ENCODE peak calls at places on chromosomes 7 and 10, in ten cellular contexts. Z, V, W, C, Y, I, M, D, R and X are unnamed samples.

GRCh38 chr7:46071601-46072000 is 150.5 kb upstream of the IGFBP3 start:
- DNase-seq in Z (no peak), V (no peak), W (no peak), C (no peak), Y (no peak), I (no peak), M (no peak), D (no peak), R (no peak), X (peak)

GRCh38 chr10:11758527-11759236 is 16.5 kb downstream of the ECHDC3 start:
- DNase-seq in Z (no peak), V (no peak), W (no peak), C (no peak), Y (no peak), I (no peak), M (no peak), D (no peak), R (no peak), X (no peak)

GRCh38 chr10:615583-616152 is 73.8 kb downstream of the DIP2C start:
- DNase-seq in Z (no peak), V (peak), W (no peak), C (no peak), Y (no peak), I (peak), M (no peak), D (no peak), R (no peak), X (peak)

GRCh38 chr7:149321978-149322541 is 60.1 kb downstream of the ZNF783 start:
- DNase-seq in Z (no peak), V (peak), W (no peak), C (no peak), Y (no peak), I (no peak), M (no peak), D (no peak), R (no peak), X (no peak)

GRCh38 chr10:88374392-88375145 is 208.5 kb downstream of the RNLS start:
- DNase-seq in Z (no peak), V (no peak), W (no peak), C (no peak), Y (no peak), I (no peak), M (no peak), D (no peak), R (no peak), X (no peak)

GRCh38 chr10:102726274-102726673 is 11.8 kb downstream of the SFXN2 start:
- DNase-seq in Z (no peak), V (peak), W (no peak), C (no peak), Y (no peak), I (no peak), M (no peak), D (no peak), R (no peak), X (peak)

GRCh38 chr7:159022238-159022993 is 122.3 kb downstream of the VIPR2 start:
- DNase-seq in Z (peak), V (no peak), W (no peak), C (no peak), Y (no peak), I (no peak), M (no peak), D (no peak), R (no peak), X (no peak)

GRCh38 chr10:118045842-118046490 is 775 bp downstream of the RAB11FIP2 start:
- DNase-seq in Z (peak), V (peak), W (no peak), C (peak), Y (peak), I (no peak), M (peak), D (peak), R (peak), X (peak)

GRCh38 chr7:24115661-24116060 is 168.3 kb upstream of the NPY start:
- DNase-seq in Z (no peak), V (no peak), W (no peak), C (no peak), Y (no peak), I (no peak), M (no peak), D (no peak), R (no peak), X (no peak)

GRCh38 chr7:2003931-2004812 is 228.6 kb downstream of the MAD1L1 start:
- DNase-seq in Z (peak), V (no peak), W (no peak), C (no peak), Y (no peak), I (no peak), M (no peak), D (no peak), R (peak), X (no peak)

GRCh38 chr10:79981673-79982485 is 33.0 kb upstream of the SFTPD start:
- DNase-seq in Z (peak), V (peak), W (no peak), C (no peak), Y (peak), I (no peak), M (peak), D (no peak), R (no peak), X (peak)

GRCh38 chr7:117686311-117686935 is 186.8 kb downstream of the CTTNBP2 start:
- DNase-seq in Z (no peak), V (no peak), W (no peak), C (no peak), Y (no peak), I (no peak), M (no peak), D (no peak), R (no peak), X (no peak)

GRCh38 chr7:102260856-102261255 is 25.8 kb upstream of the SH2B2 start:
- DNase-seq in Z (peak), V (peak), W (no peak), C (no peak), Y (no peak), I (peak), M (peak), D (no peak), R (no peak), X (peak)

GRCh38 chr7:100801833-100802568 is 25.3 kb downstream of the EPHB4 start:
- DNase-seq in Z (peak), V (peak), W (peak), C (no peak), Y (peak), I (peak), M (peak), D (no peak), R (no peak), X (peak)

GRCh38 chr10:100370561-100370975 is 23.5 kb downstream of the SCD start:
- DNase-seq in Z (no peak), V (no peak), W (no peak), C (peak), Y (no peak), I (no peak), M (no peak), D (no peak), R (peak), X (peak)

GRCh38 chr7:144854839-144855424 is 19.1 kb upstream of the TPK1 start:
- DNase-seq in Z (no peak), V (peak), W (no peak), C (no peak), Y (peak), I (no peak), M (no peak), D (no peak), R (no peak), X (peak)

GRCh38 chr7:158395780-158396214 is 191.8 kb downstream of the PTPRN2 start:
- DNase-seq in Z (no peak), V (no peak), W (no peak), C (no peak), Y (no peak), I (no peak), M (no peak), D (no peak), R (no peak), X (no peak)

GRCh38 chr10:16186564-16186963 is 250.2 kb upstream of the PTER start:
- DNase-seq in Z (no peak), V (no peak), W (no peak), C (no peak), Y (no peak), I (no peak), M (no peak), D (no peak), R (no peak), X (no peak)

GRCh38 chr10:78570633-78571032 is 498.1 kb upstream of the ZMIZ1 start:
- DNase-seq in Z (no peak), V (no peak), W (no peak), C (no peak), Y (no peak), I (no peak), M (no peak), D (no peak), R (no peak), X (no peak)

GRCh38 chr10:52952391-52953079 is 180.0 kb upstream of the MBL2 start:
- DNase-seq in Z (no peak), V (peak), W (no peak), C (no peak), Y (no peak), I (no peak), M (no peak), D (no peak), R (no peak), X (no peak)

GRCh38 chr10:52949899-52950298 is 177.3 kb upstream of the MBL2 start:
- DNase-seq in Z (no peak), V (no peak), W (no peak), C (no peak), Y (no peak), I (no peak), M (no peak), D (no peak), R (no peak), X (no peak)

GRCh38 chr10:52950578-52950977 is 178.0 kb upstream of the MBL2 start:
- DNase-seq in Z (no peak), V (no peak), W (no peak), C (no peak), Y (no peak), I (no peak), M (no peak), D (no peak), R (no peak), X (no peak)

GRCh38 chr10:52954407-52954806 is 181.8 kb upstream of the MBL2 start:
- DNase-seq in Z (no peak), V (no peak), W (no peak), C (no peak), Y (no peak), I (no peak), M (no peak), D (no peak), R (no peak), X (no peak)

DNA sequence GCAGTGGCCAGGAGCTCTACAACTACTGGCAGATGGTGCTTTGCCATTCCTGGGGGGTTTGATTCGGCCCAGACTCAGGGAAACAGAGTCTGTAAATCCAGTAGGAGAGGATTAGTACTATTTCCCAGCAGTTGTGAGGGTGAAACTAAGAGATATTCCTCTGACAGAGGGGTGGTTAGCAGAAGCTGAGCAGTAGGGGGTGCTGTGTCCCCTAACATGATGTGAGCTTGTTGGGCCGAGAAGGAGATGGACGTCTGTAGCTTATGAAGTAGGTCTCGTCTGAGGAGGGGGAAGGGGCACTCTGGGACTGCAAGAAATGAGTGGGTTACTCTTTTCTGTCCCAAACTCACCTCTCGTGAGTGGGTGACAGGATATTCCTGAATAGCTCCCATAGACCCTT is 179.2 kb upstream of the MBL2 start:
- DNase-seq in Z (peak), V (peak), W (no peak), C (peak), Y (peak), I (peak), M (peak), D (no peak), R (no peak), X (peak)
- TF ChIP-seq CTCF in Z (no peak), V (peak), W (peak), C (peak), Y (peak), I (peak), M (no peak), D (no peak), R (no peak), X (peak)

DNA sequence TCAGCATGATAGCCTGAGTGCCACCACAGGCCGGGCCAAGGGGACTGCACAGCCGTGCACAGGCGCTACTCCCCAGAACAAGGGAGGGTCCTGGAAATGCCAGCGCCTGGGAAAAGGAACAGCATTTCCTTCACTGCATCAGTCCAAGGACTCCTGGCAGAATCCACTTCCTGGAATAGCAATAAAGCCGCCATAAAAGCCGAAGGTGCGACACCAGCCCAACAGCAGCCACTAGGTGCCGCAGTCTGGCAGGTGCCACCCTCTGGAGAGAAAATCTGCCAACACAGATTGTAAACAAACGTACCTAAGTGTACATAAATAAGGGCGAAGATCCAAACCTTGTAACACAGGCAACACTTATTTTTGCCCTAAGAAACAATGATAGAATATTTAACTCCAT is 22.3 kb downstream of the VOPP1 start:
- DNase-seq in Z (no peak), V (no peak), W (no peak), C (no peak), Y (no peak), I (no peak), M (no peak), D (no peak), R (no peak), X (no peak)
- TF ChIP-seq CTCF in Z (no peak), V (no peak), W (no peak), C (no peak), Y (no peak), I (no peak), M (no peak), D (no peak), R (no peak), X (peak)

GRCh38 chr7:148084138-148084537 is 506.4 kb upstream of the C7orf33 start:
- DNase-seq in Z (peak), V (peak), W (no peak), C (peak), Y (peak), I (no peak), M (peak), D (no peak), R (no peak), X (peak)
- TF ChIP-seq CTCF in Z (peak), V (peak), W (peak), C (peak), Y (peak), I (peak), M (peak), D (peak), R (no peak), X (peak)

GRCh38 chr7:147079083-147079482 is 962.5 kb downstream of the CNTNAP2 start:
- DNase-seq in Z (no peak), V (no peak), W (no peak), C (no peak), Y (no peak), I (no peak), M (no peak), D (no peak), R (no peak), X (no peak)
- TF ChIP-seq CTCF in Z (no peak), V (no peak), W (no peak), C (no peak), Y (no peak), I (no peak), M (no peak), D (no peak), R (no peak), X (no peak)

DNA sequence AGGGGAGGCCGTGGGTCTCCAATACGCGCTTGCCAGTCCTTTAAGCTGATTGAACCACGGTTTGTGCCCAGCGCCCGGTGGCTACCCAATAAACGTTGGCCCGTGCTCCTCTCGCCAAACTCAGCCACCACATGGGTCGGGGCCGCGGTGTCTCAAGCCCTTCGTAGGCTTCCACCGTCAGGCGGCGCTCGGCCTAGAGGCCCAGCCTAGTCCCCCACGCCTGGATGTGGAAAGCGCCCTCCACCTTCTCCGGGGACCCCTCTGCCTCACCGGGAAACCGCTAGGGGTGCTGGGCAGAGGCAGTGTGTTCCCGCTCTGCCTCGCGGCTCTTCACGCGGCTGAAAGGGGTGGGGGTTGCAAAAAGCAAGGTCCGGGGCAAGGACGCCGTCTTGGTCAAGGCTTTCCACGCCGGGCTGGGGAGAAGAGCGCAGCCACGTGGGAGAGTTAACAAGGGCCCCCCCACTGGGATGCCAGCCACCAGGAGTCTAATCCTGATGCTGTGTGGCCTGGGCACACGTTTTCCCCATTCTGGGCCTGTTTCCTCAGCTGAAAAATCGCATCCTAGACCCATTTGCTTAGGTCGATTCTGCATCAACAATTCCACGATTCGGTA is 29.8 kb downstream of the LEP start:
- DNase-seq in Z (peak), V (no peak), W (no peak), C (no peak), Y (no peak), I (no peak), M (peak), D (no peak), R (no peak), X (no peak)
- TF ChIP-seq CTCF in Z (no peak), V (peak), W (peak), C (no peak), Y (no peak), I (peak), M (no peak), D (no peak), R (no peak), X (peak)

GRCh38 chr7:38881015-38881414 is 28.0 kb downstream of the VPS41 start:
- DNase-seq in Z (no peak), V (no peak), W (no peak), C (no peak), Y (no peak), I (no peak), M (no peak), D (no peak), R (no peak), X (no peak)
- TF ChIP-seq CTCF in Z (no peak), V (no peak), W (no peak), C (no peak), Y (peak), I (peak), M (no peak), D (no peak), R (no peak), X (no peak)